ENCODE peak calls at places on chromosomes 5 and 9, in nine cellular contexts. One of them, this sample, is unnamed.

GRCh38 chr9:132991351-132992300 is 13.1 kb downstream of the GFI1B start:
- DNase-seq in nephron progenitor cell: no peak
- DNase-seq in AG09309: no peak
- DNase-seq in activated CD4-positive, alpha-beta T cell treated with anti-CD3 and anti-CD28 coated beads, Interleukin-2, amount 50 U/mL, for 4 hours: no peak
- DNase-seq in AML-193: no peak
- DNase-seq in myocyte: peak
- DNase-seq in globus pallidus: no peak
- DNase-seq in COR-L47: no peak
- DNase-seq in activated naive CD8-positive, alpha-beta T cell treated with anti-CD3 and anti-CD28 coated beads, Interleukin-2, amount 50 U/mL, for 16 hours: no peak
- DNase-seq in this sample: no peak

GRCh38 chr5:6365142-6365976 is 13.0 kb downstream of the MED10 start:
- DNase-seq in nephron progenitor cell: no peak
- DNase-seq in AG09309: peak
- DNase-seq in activated CD4-positive, alpha-beta T cell treated with anti-CD3 and anti-CD28 coated beads, Interleukin-2, amount 50 U/mL, for 4 hours: no peak
- DNase-seq in AML-193: no peak
- DNase-seq in myocyte: peak
- DNase-seq in globus pallidus: no peak
- DNase-seq in COR-L47: no peak
- DNase-seq in activated naive CD8-positive, alpha-beta T cell treated with anti-CD3 and anti-CD28 coated beads, Interleukin-2, amount 50 U/mL, for 16 hours: no peak
- DNase-seq in this sample: no peak

GRCh38 chr5:108529381-108529780 is 147.5 kb upstream of the FBXL17 start:
- DNase-seq in nephron progenitor cell: no peak
- DNase-seq in AG09309: no peak
- DNase-seq in activated CD4-positive, alpha-beta T cell treated with anti-CD3 and anti-CD28 coated beads, Interleukin-2, amount 50 U/mL, for 4 hours: no peak
- DNase-seq in AML-193: no peak
- DNase-seq in myocyte: peak
- DNase-seq in globus pallidus: no peak
- DNase-seq in COR-L47: no peak
- DNase-seq in activated naive CD8-positive, alpha-beta T cell treated with anti-CD3 and anti-CD28 coated beads, Interleukin-2, amount 50 U/mL, for 16 hours: no peak
- DNase-seq in this sample: no peak

GRCh38 chr9:26893030-26893676 is 551 bp upstream of the CAAP1 start:
- DNase-seq in nephron progenitor cell: no peak
- DNase-seq in AG09309: no peak
- DNase-seq in activated CD4-positive, alpha-beta T cell treated with anti-CD3 and anti-CD28 coated beads, Interleukin-2, amount 50 U/mL, for 4 hours: no peak
- DNase-seq in AML-193: no peak
- DNase-seq in myocyte: no peak
- DNase-seq in globus pallidus: no peak
- DNase-seq in COR-L47: no peak
- DNase-seq in activated naive CD8-positive, alpha-beta T cell treated with anti-CD3 and anti-CD28 coated beads, Interleukin-2, amount 50 U/mL, for 16 hours: no peak
- DNase-seq in this sample: no peak

GRCh38 chr5:141412853-141413539 is at the start of gene PCDHGA10:
- DNase-seq in nephron progenitor cell: peak
- DNase-seq in AG09309: no peak
- DNase-seq in activated CD4-positive, alpha-beta T cell treated with anti-CD3 and anti-CD28 coated beads, Interleukin-2, amount 50 U/mL, for 4 hours: peak
- DNase-seq in AML-193: peak
- DNase-seq in myocyte: peak
- DNase-seq in globus pallidus: peak
- DNase-seq in COR-L47: no peak
- DNase-seq in activated naive CD8-positive, alpha-beta T cell treated with anti-CD3 and anti-CD28 coated beads, Interleukin-2, amount 50 U/mL, for 16 hours: peak
- DNase-seq in this sample: peak

GRCh38 chr5:138545919-138546562 is 3.0 kb upstream of the ETF1 start:
- DNase-seq in nephron progenitor cell: no peak
- DNase-seq in AG09309: no peak
- DNase-seq in activated CD4-positive, alpha-beta T cell treated with anti-CD3 and anti-CD28 coated beads, Interleukin-2, amount 50 U/mL, for 4 hours: no peak
- DNase-seq in AML-193: no peak
- DNase-seq in myocyte: no peak
- DNase-seq in globus pallidus: no peak
- DNase-seq in COR-L47: no peak
- DNase-seq in activated naive CD8-positive, alpha-beta T cell treated with anti-CD3 and anti-CD28 coated beads, Interleukin-2, amount 50 U/mL, for 16 hours: no peak
- DNase-seq in this sample: no peak

GRCh38 chr9:76773051-76773450 is 8.8 kb downstream of the PCA3 start:
- DNase-seq in nephron progenitor cell: no peak
- DNase-seq in AG09309: no peak
- DNase-seq in activated CD4-positive, alpha-beta T cell treated with anti-CD3 and anti-CD28 coated beads, Interleukin-2, amount 50 U/mL, for 4 hours: no peak
- DNase-seq in AML-193: no peak
- DNase-seq in myocyte: no peak
- DNase-seq in globus pallidus: peak
- DNase-seq in COR-L47: no peak
- DNase-seq in activated naive CD8-positive, alpha-beta T cell treated with anti-CD3 and anti-CD28 coated beads, Interleukin-2, amount 50 U/mL, for 16 hours: no peak
- DNase-seq in this sample: no peak

GRCh38 chr9:110217656-110218099 is 9.7 kb upstream of the C9orf152 start:
- DNase-seq in nephron progenitor cell: no peak
- DNase-seq in AG09309: no peak
- DNase-seq in activated CD4-positive, alpha-beta T cell treated with anti-CD3 and anti-CD28 coated beads, Interleukin-2, amount 50 U/mL, for 4 hours: no peak
- DNase-seq in AML-193: peak
- DNase-seq in myocyte: peak
- DNase-seq in globus pallidus: peak
- DNase-seq in COR-L47: no peak
- DNase-seq in activated naive CD8-positive, alpha-beta T cell treated with anti-CD3 and anti-CD28 coated beads, Interleukin-2, amount 50 U/mL, for 16 hours: no peak
- DNase-seq in this sample: no peak